ENCODE peak calls at places on chromosomes 4 and X, in eight cellular contexts. X, V, C, R, K, H, L and J are unnamed samples.

GRCh38 chrX:24341795-24342194 is 18.6 kb upstream of the SUPT20HL1 start:
- DNase-seq in X (no peak), V (peak; percentile 51), C (no peak), R (no peak), K (no peak), H (no peak), L (no peak), J (no peak)

GRCh38 chrX:78753571-78753970 is 6.1 kb downstream of the LPAR4 start:
- DNase-seq in X (no peak), V (no peak), C (no peak), R (no peak), K (no peak), H (no peak), L (no peak), J (no peak)

GRCh38 chr4:8395504-8395903 is 45.0 kb downstream of the ACOX3 start:
- DNase-seq in X (no peak), V (no peak), C (no peak), R (no peak), K (no peak), H (no peak), L (no peak), J (no peak)

GRCh38 chr4:110480031-110480549 is 4.1 kb downstream of the ENPEP start:
- DNase-seq in X (no peak), V (peak; percentile 96), C (no peak), R (no peak), K (no peak), H (no peak), L (no peak), J (no peak)

GRCh38 chrX:44080083-44080482 is 106.9 kb upstream of the NDP start:
- DNase-seq in X (no peak), V (no peak), C (no peak), R (no peak), K (no peak), H (no peak), L (no peak), J (no peak)

GRCh38 chr4:183444953-183445543 is 612 bp downstream of the CDKN2AIP start:
- DNase-seq in X (peak; percentile 17), V (no peak), C (peak; percentile 61), R (no peak), K (peak; percentile 17), H (no peak), L (no peak), J (no peak)

GRCh38 chr4:140109626-140110213 is 44.3 kb downstream of the MAML3 start:
- DNase-seq in X (peak; percentile 59), V (no peak), C (no peak), R (no peak), K (no peak), H (no peak), L (no peak), J (no peak)

GRCh38 chr4:39786838-39787237 is 88.9 kb downstream of the UBE2K start:
- DNase-seq in X (no peak), V (no peak), C (no peak), R (no peak), K (no peak), H (no peak), L (no peak), J (no peak)

GRCh38 chr4:185721949-185722316 is 90.1 kb downstream of the SORBS2 start:
- DNase-seq in X (no peak), V (no peak), C (no peak), R (no peak), K (no peak), H (no peak), L (no peak), J (no peak)

GRCh38 chr4:103012085-103012484 is 7.4 kb downstream of the SLC9B1 start:
- DNase-seq in X (no peak), V (peak; percentile 44), C (no peak), R (no peak), K (no peak), H (no peak), L (no peak), J (no peak)

GRCh38 chr4:153385784-153386183 is 41.3 kb downstream of the MND1 start:
- DNase-seq in X (no peak), V (no peak), C (no peak), R (no peak), K (no peak), H (no peak), L (no peak), J (no peak)

GRCh38 chr4:152920768-152921167 is 15.4 kb upstream of the FHDC1 start:
- DNase-seq in X (no peak), V (no peak), C (no peak), R (no peak), K (no peak), H (no peak), L (no peak), J (no peak)